ENCODE peak calls at places on chromosomes 16 and 17, in eight cellular contexts. U is uterus, A is thyroid gland, K is tibial nerve, C is Peyer's patch, I is spleen, Z is A549, F is suprapubic skin. Q is an unnamed sample.

GRCh38 chr16:72256398-72257048 is 84.6 kb upstream of the PMFBP1 start:
- DNase-seq in F (no peak), K (no peak), I (no peak), A (no peak), Z (no peak), C (no peak), U (no peak), Q (no peak)

GRCh38 chr16:50273888-50274770 is 7.8 kb downstream of the ADCY7 start:
- DNase-seq in F (no peak), C (peak; percentile 82), U (no peak), Z (no peak), A (peak; percentile 6), K (no peak), I (peak; percentile 93), Q (no peak)

GRCh38 chr16:75385507-75386152 is 47.7 kb downstream of the CFDP1 start:
- DNase-seq in I (no peak), C (no peak), A (no peak), K (peak; percentile 57), U (no peak), Z (peak; percentile 21), F (no peak), Q (no peak)

GRCh38 chr16:6016530-6017184 is 919.1 kb upstream of the EEF2KMT start:
- DNase-seq in C (no peak), F (no peak), U (no peak), I (no peak), Z (peak; percentile 22), A (no peak), K (no peak), Q (no peak)

GRCh38 chr16:70563571-70563970 is 40.0 kb downstream of the SF3B3 start:
- DNase-seq in A (no peak), F (no peak), K (no peak), I (no peak), Z (no peak), U (no peak), C (no peak), Q (no peak)

GRCh38 chr16:89893642-89894548 is 20.5 kb downstream of the TCF25 start:
- DNase-seq in Z (no peak), K (no peak), I (no peak), C (no peak), A (no peak), F (no peak), U (no peak), Q (no peak)

GRCh38 chr16:25625620-25626019 is 66.1 kb upstream of the HS3ST4 start:
- DNase-seq in Z (no peak), I (no peak), K (no peak), U (no peak), C (no peak), F (no peak), A (no peak), Q (no peak)

GRCh38 chr16:47524007-47524405 is 62.9 kb downstream of the PHKB start:
- DNase-seq in U (no peak), I (no peak), F (no peak), K (no peak), A (no peak), C (no peak), Z (no peak), Q (no peak)

GRCh38 chr16:17359778-17360177 is 111.0 kb downstream of the XYLT1 start:
- DNase-seq in Z (no peak), F (no peak), I (peak; percentile 64), A (no peak), K (no peak), U (no peak), C (peak; percentile 44), Q (no peak)

GRCh38 chr16:74275031-74275636 is 21.5 kb upstream of the PSMD7 start:
- DNase-seq in K (no peak), I (no peak), U (no peak), A (no peak), F (no peak), Z (peak; percentile 38), C (no peak), Q (no peak)

GRCh38 chr17:17561408-17562144 is 29.9 kb downstream of the PEMT start:
- DNase-seq in Z (no peak), A (peak; percentile 99), U (no peak), F (peak; percentile 87), K (no peak), I (peak; percentile 89), C (peak; percentile 64), Q (peak; percentile 93)

GRCh38 chr17:58335779-58336455 is 7.3 kb upstream of the TSPOAP1 start:
- DNase-seq in A (no peak), C (peak; percentile 92), Z (no peak), U (no peak), K (no peak), I (peak; percentile 90), F (no peak), Q (no peak)

GRCh38 chr17:58332720-58333395 is 4.3 kb upstream of the TSPOAP1 start:
- DNase-seq in A (no peak), F (no peak), K (no peak), I (peak; percentile 93), U (no peak), Z (no peak), C (peak; percentile 80), Q (no peak)

GRCh38 chr17:58333396-58334207 is 5.0 kb upstream of the TSPOAP1 start:
- DNase-seq in C (no peak), K (no peak), U (no peak), I (peak; percentile 77), Z (no peak), F (no peak), A (no peak), Q (no peak)

GRCh38 chr17:58335061-58335731 is 6.6 kb upstream of the TSPOAP1 start:
- DNase-seq in I (peak; percentile 83), K (no peak), U (no peak), F (no peak), A (peak; percentile 31), Z (no peak), C (peak; percentile 64), Q (no peak)

GRCh38 chr17:58334661-58335060 is 6.1 kb upstream of the TSPOAP1 start:
- DNase-seq in I (peak; percentile 78), F (no peak), A (no peak), U (no peak), C (no peak), K (no peak), Z (no peak), Q (no peak)
- TF ChIP-seq POLR2A in I (no peak), F (no peak), A (no peak), U (no peak), C (no peak), K (no peak), Z (no peak), Q (no peak)

DNA sequence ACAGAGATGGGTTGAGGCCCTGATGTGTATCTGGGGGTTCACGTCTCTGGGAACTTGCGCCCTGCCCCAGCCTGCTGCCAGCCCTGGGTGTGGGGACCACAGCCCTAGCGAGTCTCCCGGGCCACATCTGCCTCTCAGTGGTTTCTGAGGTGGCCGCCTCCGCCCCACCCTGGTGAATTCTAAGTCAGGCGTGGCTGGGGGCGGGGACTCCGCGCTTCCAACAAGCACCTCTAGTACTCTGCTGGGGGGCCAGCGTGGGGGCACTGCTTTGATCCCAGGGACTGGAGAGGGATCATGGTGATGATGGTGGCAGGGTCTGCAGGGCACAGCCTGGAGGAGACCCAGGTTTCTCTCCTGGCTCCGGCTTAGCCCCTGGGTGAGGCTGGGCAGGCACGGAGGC is 3.6 kb downstream of the GLIS2 start:
- DNase-seq in A (peak; percentile 53), F (no peak), K (peak; percentile 48), U (peak; percentile 58), C (peak; percentile 79), I (no peak), Z (no peak), Q (no peak)
- H3K4me1 ChIP-seq in A (peaks cover 76% of the 10 kb centered on the region), F (peaks cover 88% of the 10 kb centered on the region), K (peaks cover 88% of the 10 kb centered on the region), U (peaks cover 41% of the 10 kb centered on the region), C (peaks cover 26% of the 10 kb centered on the region), I (peaks cover 83% of the 10 kb centered on the region), Z (peaks cover 76% of the 10 kb centered on the region), Q (peaks cover 16% of the 10 kb centered on the region)

GRCh38 chr17:33342025-33342424 is 48.9 kb upstream of the ASIC2 start:
- DNase-seq in A (no peak), U (no peak), C (no peak), I (no peak), Z (no peak), K (no peak), F (no peak), Q (no peak)
- TF ChIP-seq POLR2A in A (no peak), U (no peak), C (no peak), I (no peak), Z (no peak), K (no peak), F (no peak), Q (no peak)

GRCh38 chr16:87701505-87701921 is 64.3 kb downstream of the KLHDC4 start:
- DNase-seq in K (no peak), A (no peak), C (peak; percentile 77), I (peak; percentile 86), F (no peak), Z (no peak), U (no peak), Q (no peak)
- H3K4me1 ChIP-seq in K (peaks cover 21% of the 10 kb centered on the region), A (peaks cover 10% of the 10 kb centered on the region), C (peaks cover 39% of the 10 kb centered on the region), I (peaks cover 53% of the 10 kb centered on the region), F (no peaks in the 10 kb centered on the region), Z (no peaks in the 10 kb centered on the region), U (no peaks in the 10 kb centered on the region), Q (no peaks in the 10 kb centered on the region)

GRCh38 chr17:30345527-30346075 is 11.7 kb upstream of the TMIGD1 start:
- DNase-seq in U (no peak), C (peak; percentile 65), Z (no peak), F (no peak), K (no peak), I (no peak), A (no peak), Q (no peak)
- TF ChIP-seq POLR2A in U (no peak), C (no peak), Z (no peak), F (no peak), K (no peak), I (no peak), A (no peak), Q (no peak)